ENCODE peak calls at places on chromosome 11, in eight cellular contexts. X, H, W, S, I, M, G and B are unnamed samples.

GRCh38 chr11:11798586-11799438 is 43.0 kb upstream of the USP47 start:
- DNase-seq in G (peak), M (peak), I (peak), H (peak), X (peak), S (peak), W (peak), B (no peak)

GRCh38 chr11:66492161-66492865 is 12.1 kb downstream of the DPP3 start:
- DNase-seq in H (peak), W (no peak), M (no peak), S (no peak), G (no peak), X (no peak), I (no peak), B (no peak)

GRCh38 chr11:32113637-32114203 is 22.8 kb downstream of the RCN1 start:
- DNase-seq in G (no peak), S (no peak), M (no peak), I (no peak), X (no peak), W (no peak), H (no peak), B (no peak)

GRCh38 chr11:86746509-86746908 is 53.8 kb upstream of the PRSS23 start:
- DNase-seq in M (no peak), I (no peak), X (no peak), H (no peak), G (no peak), W (no peak), S (no peak), B (no peak)

GRCh38 chr11:406796-407650 is 7.8 kb downstream of the SIGIRR start:
- DNase-seq in G (peak), W (peak), I (peak), X (peak), M (peak), S (peak), H (peak), B (peak)

GRCh38 chr11:65931773-65932557 is 12.7 kb downstream of the DRAP1 start:
- DNase-seq in M (no peak), I (no peak), G (no peak), H (no peak), W (no peak), S (no peak), X (no peak), B (no peak)

GRCh38 chr11:86370922-86371614 is 3.6 kb upstream of the CCDC81 start:
- DNase-seq in W (no peak), G (peak), I (no peak), X (no peak), H (no peak), M (no peak), S (no peak), B (no peak)

GRCh38 chr11:116778556-116778955 is 5.8 kb upstream of the BUD13 start:
- DNase-seq in W (no peak), M (no peak), H (no peak), I (no peak), G (peak), S (no peak), X (no peak), B (no peak)

GRCh38 chr11:43631732-43632131 is 48.8 kb upstream of the HSD17B12 start:
- DNase-seq in W (no peak), S (no peak), I (no peak), X (no peak), G (no peak), H (no peak), M (no peak), B (no peak)

GRCh38 chr11:12180257-12181205 is 70.1 kb downstream of the MICAL2 start:
- DNase-seq in I (no peak), H (no peak), W (no peak), S (no peak), X (no peak), G (no peak), M (no peak), B (no peak)

GRCh38 chr11:62880231-62880802 is 379 bp upstream of the SLC3A2 start:
- DNase-seq in H (peak), M (no peak), I (peak), W (no peak), X (peak), S (peak), G (peak), B (no peak)

GRCh38 chr11:107916671-107917241 is 11.5 kb upstream of the RAB39A start:
- DNase-seq in H (no peak), W (no peak), I (no peak), S (no peak), X (no peak), M (peak), G (no peak), B (no peak)

GRCh38 chr11:3163241-3163981 is 1.7 kb downstream of the OSBPL5 start:
- DNase-seq in M (peak), S (no peak), X (peak), W (peak), H (peak), I (no peak), G (no peak), B (no peak)

GRCh38 chr11:63635762-63636465 is 21.7 kb upstream of the PLAAT3 start:
- DNase-seq in X (peak), G (peak), H (peak), S (peak), I (peak), W (peak), M (peak), B (peak)

GRCh38 chr11:37942081-37942480 is 1344.0 kb upstream of the RAG2 start:
- DNase-seq in H (no peak), M (no peak), G (no peak), X (no peak), I (no peak), S (no peak), W (no peak), B (no peak)

GRCh38 chr11:74288161-74288560 is 23.3 kb downstream of the P4HA3 start:
- DNase-seq in X (no peak), I (peak), G (peak), H (no peak), W (no peak), M (no peak), S (peak), B (no peak)

GRCh38 chr11:9951714-9952275 is 287.9 kb downstream of the SWAP70 start:
- DNase-seq in M (no peak), I (no peak), S (no peak), W (no peak), H (no peak), X (no peak), G (no peak), B (no peak)

GRCh38 chr11:8758619-8759169 is 76.1 kb downstream of the RPL27A start:
- DNase-seq in W (no peak), X (no peak), M (no peak), S (no peak), G (no peak), H (no peak), I (no peak), B (no peak)

GRCh38 chr11:134453441-134453840 is 41.4 kb upstream of the B3GAT1 start:
- DNase-seq in S (no peak), H (no peak), M (no peak), W (no peak), G (no peak), X (no peak), I (no peak), B (no peak)

GRCh38 chr11:34953955-34954354 is 37.5 kb downstream of the PDHX start:
- DNase-seq in M (no peak), W (no peak), I (no peak), X (no peak), G (peak), H (no peak), S (no peak), B (no peak)

GRCh38 chr11:13321431-13321830 is 43.8 kb downstream of the BMAL1 start:
- DNase-seq in M (no peak), W (no peak), I (no peak), X (no peak), H (no peak), S (no peak), G (no peak), B (no peak)

GRCh38 chr11:12139144-12139881 is 28.9 kb downstream of the MICAL2 start:
- DNase-seq in H (no peak), W (no peak), X (no peak), I (no peak), S (no peak), G (peak), M (no peak), B (no peak)

GRCh38 chr11:34160791-34161190 is 55.4 kb downstream of the NAT10 start:
- DNase-seq in G (no peak), W (no peak), M (no peak), H (no peak), S (no peak), X (no peak), I (no peak), B (no peak)

GRCh38 chr11:116499396-116500001 is 273.3 kb downstream of the BUD13 start:
- DNase-seq in W (peak), M (peak), S (peak), I (peak), G (peak), X (peak), H (peak), B (peak)

GRCh38 chr11:65212226-65212801 is 30.6 kb downstream of the CAPN1 start:
- DNase-seq in M (no peak), G (no peak), S (no peak), I (no peak), X (no peak), H (no peak), W (no peak), B (no peak)

GRCh38 chr11:8913961-8914660 is 3.1 kb downstream of the AKIP1 start:
- DNase-seq in X (peak), H (no peak), I (peak), W (no peak), G (peak), M (no peak), S (peak), B (peak)

GRCh38 chr11:19259487-19260345 is 19.0 kb upstream of the E2F8 start:
- DNase-seq in W (no peak), H (peak), X (peak), I (peak), G (peak), M (peak), S (peak), B (peak)

GRCh38 chr11:120386318-120386717 is 50.1 kb downstream of the ARHGEF12 start:
- DNase-seq in G (no peak), X (no peak), H (no peak), W (no peak), S (no peak), M (no peak), I (no peak), B (no peak)

GRCh38 chr11:120385110-120385509 is 48.9 kb downstream of the ARHGEF12 start:
- DNase-seq in S (no peak), H (no peak), M (no peak), G (peak), I (peak), W (no peak), X (no peak), B (no peak)

GRCh38 chr11:120383518-120384155 is 47.4 kb downstream of the ARHGEF12 start:
- DNase-seq in I (no peak), M (no peak), X (no peak), H (no peak), S (no peak), W (no peak), G (no peak), B (no peak)

GRCh38 chr11:120385690-120386089 is 49.5 kb downstream of the ARHGEF12 start:
- DNase-seq in S (no peak), W (no peak), H (no peak), G (no peak), I (no peak), M (no peak), X (no peak), B (no peak)

DNA sequence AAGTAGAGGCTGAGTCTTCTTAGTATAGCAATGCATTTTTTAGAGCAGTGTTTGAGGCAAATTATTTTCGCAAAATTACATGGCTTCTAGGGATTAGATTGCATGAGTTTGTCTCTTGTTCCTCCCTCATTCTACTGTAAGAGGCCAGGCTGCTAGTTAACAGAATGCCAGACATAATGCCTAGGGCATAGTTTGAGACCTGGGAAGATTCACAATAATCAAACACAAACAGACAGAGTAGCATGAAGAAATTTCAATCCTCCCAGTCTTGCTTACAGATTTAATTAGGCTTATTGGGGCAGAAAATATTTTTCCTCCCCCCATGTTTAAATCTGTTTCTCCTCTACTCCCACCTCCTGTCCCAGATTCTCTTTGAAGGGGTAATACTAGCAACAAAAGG is 48.3 kb downstream of the ARHGEF12 start:
- DNase-seq in G (no peak), X (no peak), S (no peak), W (no peak), H (no peak), I (no peak), M (no peak), B (no peak)
- TF ChIP-seq POLR2A in G (no peak), X (no peak), S (no peak), W (no peak), H (no peak), I (no peak), M (no peak), B (no peak)

GRCh38 chr11:72782081-72782920 is 11.5 kb downstream of the STARD10 start:
- DNase-seq in I (no peak), S (no peak), G (no peak), X (peak), H (no peak), W (no peak), M (no peak), B (no peak)
- TF ChIP-seq POLR2A in I (no peak), S (no peak), G (no peak), X (no peak), H (no peak), W (no peak), M (peak), B (no peak)

GRCh38 chr11:17351510-17352176 is at the start of gene NCR3LG1:
- DNase-seq in M (peak), G (peak), I (peak), W (peak), X (peak), H (peak), S (peak), B (peak)

GRCh38 chr11:17352925-17353227 is 1.3 kb downstream of the NCR3LG1 start:
- DNase-seq in G (peak), H (peak), S (peak), X (peak), I (peak), M (peak), W (peak), B (peak)

GRCh38 chr11:17354070-17354924 is 2.7 kb downstream of the NCR3LG1 start:
- DNase-seq in H (peak), M (no peak), G (peak), S (peak), X (peak), W (peak), I (peak), B (peak)

GRCh38 chr11:17351171-17351509 is 460 bp upstream of the NCR3LG1 start:
- DNase-seq in X (no peak), I (no peak), W (no peak), M (no peak), G (no peak), S (no peak), H (no peak), B (no peak)

GRCh38 chr11:17353228-17354021 is 1.8 kb downstream of the NCR3LG1 start:
- DNase-seq in G (peak), W (peak), M (peak), X (peak), S (peak), I (peak), H (peak), B (peak)
- TF ChIP-seq POLR2A in G (peak), W (no peak), M (peak), X (peak), S (peak), I (peak), H (no peak), B (no peak)

GRCh38 chr11:93728792-93729128 is 12.5 kb downstream of the TAF1D start:
- DNase-seq in S (no peak), X (no peak), I (no peak), G (no peak), H (no peak), M (no peak), W (no peak), B (no peak)

GRCh38 chr11:93724090-93724489 is 17.2 kb downstream of the TAF1D start:
- DNase-seq in H (no peak), W (no peak), S (no peak), M (no peak), G (no peak), I (no peak), X (no peak), B (no peak)

GRCh38 chr11:93729129-93729616 is 12.1 kb downstream of the TAF1D start:
- DNase-seq in I (no peak), M (no peak), W (no peak), G (no peak), H (no peak), S (no peak), X (no peak), B (no peak)

GRCh38 chr11:93730108-93731107 is 10.9 kb downstream of the TAF1D start:
- DNase-seq in H (no peak), G (no peak), X (no peak), M (no peak), W (no peak), S (no peak), I (no peak), B (no peak)

GRCh38 chr11:93727985-93728791 is 13.1 kb downstream of the TAF1D start:
- DNase-seq in W (no peak), I (no peak), M (no peak), X (no peak), S (no peak), H (no peak), G (peak), B (no peak)
- TF ChIP-seq POLR2A in W (peak), I (no peak), M (no peak), X (no peak), S (no peak), H (no peak), G (no peak), B (no peak)

GRCh38 chr11:1693327-1694063 is 3.5 kb upstream of the KRTAP5-6 start:
- DNase-seq in X (peak), I (peak), H (peak), W (peak), S (peak), M (peak), G (peak), B (peak)
- TF ChIP-seq POLR2A in X (no peak), I (no peak), H (no peak), W (no peak), S (peak), M (no peak), G (no peak), B (no peak)

GRCh38 chr11:14499560-14500180 is at the start of gene COPB1:
- DNase-seq in I (peak), H (peak), S (peak), G (peak), W (peak), X (peak), M (peak), B (peak)
- TF ChIP-seq POLR2A in I (peak), H (peak), S (peak), G (peak), W (peak), X (peak), M (peak), B (peak)

DNA sequence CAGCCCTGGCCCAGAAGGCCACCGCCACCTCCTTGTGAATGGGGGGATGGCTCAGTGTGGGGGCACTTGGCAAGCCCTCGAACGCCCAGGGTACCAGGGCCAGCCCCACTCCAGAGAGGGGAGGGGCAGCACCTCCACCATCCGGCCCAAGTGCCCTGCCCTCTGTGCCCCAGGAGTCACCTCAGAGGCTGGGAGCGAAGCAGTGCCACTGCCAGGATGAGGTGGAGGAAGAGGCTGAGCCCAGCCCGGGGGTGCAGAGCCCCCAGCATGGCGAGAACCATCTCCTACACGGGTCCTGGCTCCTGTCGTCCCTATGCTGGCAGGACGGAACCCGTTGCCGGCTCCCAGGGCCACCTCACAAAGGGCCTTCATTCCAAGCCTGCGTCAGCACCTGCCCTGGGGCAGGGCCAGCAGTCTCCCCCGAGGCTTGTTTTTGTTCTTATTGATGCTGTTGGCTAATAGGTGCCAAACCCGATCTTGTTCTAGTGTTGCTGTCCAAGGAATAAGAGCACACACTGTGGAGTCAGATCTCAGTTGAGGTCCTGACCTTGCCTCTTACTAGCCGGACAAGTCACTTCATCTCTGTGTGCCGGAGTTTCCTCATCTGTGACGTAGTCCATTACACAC is at the start of gene FREY1:
- DNase-seq in X (peak), S (no peak), H (no peak), M (no peak), W (no peak), G (no peak), I (no peak), B (no peak)
- TF ChIP-seq POLR2A in X (peak), S (no peak), H (no peak), M (no peak), W (peak), G (no peak), I (peak), B (peak)